ENCODE peak calls at places on chromosomes 13 and 19, in nine cellular contexts. W is GM10248, L is breast epithelium, X is progenitor cell of endocrine pancreas, K is upper lobe of right lung, Z is fibroblast of the aortic adventitia, Q is Panc1, R is fibroblast of lung, P is cardiac fibroblast. T is an unnamed sample.

GRCh38 chr19:8698433-8699063 is at the start of gene ACTL9:
- DNase-seq in Z (no peak), R (no peak), X (no peak), P (no peak), K (no peak), Q (no peak), W (no peak), L (no peak), T (no peak)

GRCh38 chr13:54433511-54434206 is 1405.0 kb downstream of the OLFM4 start:
- DNase-seq in R (no peak), K (no peak), X (no peak), Z (no peak), W (no peak), P (no peak), Q (no peak), L (no peak), T (no peak)

GRCh38 chr13:49791214-49791752 is 1.2 kb downstream of the KPNA3 start:
- DNase-seq in Q (no peak), X (no peak), W (peak; percentile 48), K (no peak), R (peak; percentile 63), L (no peak), Z (peak; percentile 32), P (peak; percentile 41), T (no peak)

GRCh38 chr19:45901432-45901903 is 945 bp downstream of the MYPOP start:
- DNase-seq in Q (no peak), R (peak; percentile 46), P (peak; percentile 39), W (no peak), X (no peak), K (peak; percentile 84), L (no peak), Z (peak; percentile 51), T (no peak)

GRCh38 chr19:47390533-47391488 is 28.5 kb downstream of the MEIS3 start:
- DNase-seq in P (no peak), X (no peak), Q (no peak), R (no peak), K (no peak), Z (no peak), L (no peak), W (no peak), T (no peak)

GRCh38 chr13:108919036-108919907 is 289.9 kb downstream of the MYO16 start:
- DNase-seq in X (no peak), R (peak; percentile 49), P (peak; percentile 46), Q (no peak), Z (no peak), W (no peak), L (no peak), K (no peak), T (peak; percentile 44)

GRCh38 chr19:4374451-4375163 is 25.7 kb downstream of the SH3GL1 start:
- DNase-seq in Z (peak; percentile 92), Q (peak; percentile 53), K (peak; percentile 83), L (no peak), R (peak; percentile 95), X (no peak), W (no peak), P (peak; percentile 95), T (peak; percentile 70)

GRCh38 chr19:10270180-10270615 is 722 bp upstream of the ICAM1 start:
- DNase-seq in Q (no peak), Z (no peak), W (peak; percentile 79), L (no peak), K (peak; percentile 93), R (no peak), P (peak; percentile 55), X (no peak), T (no peak)

GRCh38 chr13:38814331-38814730 is 127.5 kb downstream of the FREM2 start:
- DNase-seq in P (no peak), Z (no peak), K (no peak), X (no peak), Q (no peak), W (no peak), R (no peak), L (no peak), T (no peak)

GRCh38 chr13:72163671-72164070 is 296.7 kb upstream of the DACH1 start:
- DNase-seq in K (no peak), X (no peak), P (no peak), R (no peak), Z (no peak), W (no peak), Q (no peak), L (no peak), T (no peak)

GRCh38 chr19:49932731-49933131 is 3.4 kb upstream of the NUP62 start:
- DNase-seq in Q (no peak), R (no peak), K (no peak), X (no peak), Z (no peak), P (no peak), L (no peak), W (no peak), T (no peak)

GRCh38 chr13:47897411-47898050 is 103.5 kb downstream of the SUCLA2 start:
- DNase-seq in W (no peak), Q (no peak), R (no peak), L (no peak), Z (peak; percentile 20), P (peak; percentile 14), X (no peak), K (no peak), T (no peak)

GRCh38 chr13:92622905-92623304 is 603.7 kb upstream of the GPC6 start:
- DNase-seq in Z (no peak), R (no peak), X (no peak), L (no peak), Q (no peak), W (no peak), K (no peak), P (no peak), T (no peak)

GRCh38 chr13:99307247-99307646 is at the start of gene GPR183:
- DNase-seq in W (peak; percentile 73), R (no peak), K (no peak), Q (no peak), P (peak; percentile 52), Z (no peak), L (no peak), X (no peak), T (no peak)

GRCh38 chr13:34161829-34162544 is 344.0 kb downstream of the RFC3 start:
- DNase-seq in R (peak; percentile 86), W (no peak), K (no peak), X (no peak), Q (peak; percentile 28), L (no peak), Z (peak; percentile 87), P (peak; percentile 92), T (peak; percentile 37)

GRCh38 chr13:102812616-102813287 is 13.8 kb downstream of the BIVM start:
- DNase-seq in L (no peak), Q (no peak), R (no peak), X (no peak), W (no peak), K (no peak), P (peak; percentile 27), Z (peak; percentile 33), T (no peak)

GRCh38 chr13:45119990-45120864 is at the start of gene GTF2F2:
- DNase-seq in L (peak; percentile 85), R (peak; percentile 90), Z (peak; percentile 92), X (peak; percentile 86), W (peak; percentile 91), P (peak; percentile 91), Q (peak; percentile 32), K (peak; percentile 94), T (peak; percentile 68)

GRCh38 chr13:45120967-45121366 is 657 bp downstream of the GTF2F2 start:
- DNase-seq in P (no peak), K (no peak), Z (no peak), R (no peak), Q (no peak), W (no peak), L (no peak), X (no peak), T (no peak)

GRCh38 chr13:45119469-45119989 is 781 bp upstream of the GTF2F2 start:
- DNase-seq in Z (peak; percentile 67), L (no peak), P (peak; percentile 46), W (peak; percentile 45), R (peak; percentile 72), Q (no peak), K (no peak), X (no peak), T (no peak)

GRCh38 chr13:45122941-45123340 is 2.6 kb downstream of the GTF2F2 start:
- DNase-seq in Q (no peak), Z (no peak), W (no peak), K (no peak), R (no peak), X (no peak), P (no peak), L (no peak), T (no peak)

DNA sequence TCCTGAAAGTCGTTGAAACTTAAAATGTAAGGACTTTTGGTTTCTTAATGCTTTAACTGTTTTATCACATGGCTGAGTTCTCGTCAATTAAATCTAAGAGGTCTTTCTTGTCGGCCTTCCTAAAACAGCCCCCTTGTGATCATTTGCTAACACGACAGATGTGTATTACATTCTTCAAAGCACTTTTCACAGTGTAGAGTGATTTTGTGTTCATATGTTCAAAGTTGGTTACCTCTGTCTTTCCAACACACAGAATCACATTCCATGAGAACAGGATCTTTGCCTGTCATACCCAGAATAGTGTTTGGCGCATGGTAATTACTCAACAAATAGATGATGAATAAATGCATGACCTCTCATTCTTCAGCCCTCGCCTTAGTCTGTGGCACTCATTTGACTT is 1.1 kb downstream of the GTF2F2 start:
- DNase-seq in Z (peak; percentile 42), P (peak; percentile 49), W (no peak), R (peak; percentile 33), Q (no peak), L (no peak), K (no peak), X (no peak), T (no peak)
- TF ChIP-seq CTCF in Z (peak; percentile 20), P (peak; percentile 12), W (no peak), R (no peak), Q (no peak), L (no peak), K (no peak), X (peak; percentile 42), T (peak; percentile 13)

DNA sequence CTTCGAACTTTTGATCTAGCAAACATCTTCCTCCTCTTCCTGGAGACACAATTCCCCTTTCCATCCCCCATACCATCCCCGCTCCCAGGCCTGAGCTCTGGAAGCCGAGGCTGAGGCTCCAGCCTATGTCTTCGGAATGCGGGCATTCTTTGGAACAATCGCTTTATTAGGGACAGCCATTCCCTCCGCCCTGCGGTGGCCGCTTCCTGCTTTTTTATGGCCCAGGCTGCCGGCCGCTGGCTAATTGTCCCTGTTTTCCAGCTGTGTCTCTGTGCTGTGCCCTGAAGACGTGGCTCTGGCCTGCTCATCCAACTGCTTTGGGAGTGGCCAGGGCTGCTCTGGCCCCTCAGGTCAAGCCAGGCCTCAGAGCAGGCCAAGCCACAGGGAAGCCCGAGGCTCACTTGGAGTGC is 2.1 kb upstream of the CDX2 start:
- DNase-seq in W (no peak), K (no peak), P (no peak), Z (no peak), Q (no peak), X (no peak), R (no peak), L (no peak), T (no peak)
- TF ChIP-seq CTCF in W (no peak), K (no peak), P (no peak), Z (no peak), Q (no peak), X (no peak), R (no peak), L (no peak), T (no peak)

GRCh38 chr19:15101479-15102082 is 5.6 kb upstream of the SYDE1 start:
- DNase-seq in Q (peak; percentile 30), P (peak; percentile 72), Z (peak; percentile 54), L (no peak), X (no peak), K (no peak), R (peak; percentile 50), W (no peak), T (no peak)
- TF ChIP-seq CTCF in Q (peak; percentile 78), P (peak; percentile 80), Z (peak; percentile 72), L (peak; percentile 62), X (peak; percentile 56), K (peak; percentile 74), R (peak; percentile 79), W (peak; percentile 52), T (peak; percentile 67)

GRCh38 chr19:37114001-37114400 is 35.8 kb downstream of the ZNF420 start:
- DNase-seq in Z (no peak), L (no peak), R (no peak), Q (no peak), P (no peak), K (no peak), X (no peak), W (no peak), T (no peak)
- TF ChIP-seq CTCF in Z (no peak), L (no peak), R (no peak), Q (peak; percentile 28), P (peak; percentile 15), K (no peak), X (no peak), W (no peak), T (no peak)